ENCODE peak calls at places on chromosome 19, in nine cellular contexts. T is esophagus muscularis mucosa; H is WTC11; J is pancreas; O is fibroblast of the aortic adventitia; Q is activated CD8-positive, alpha-beta T cell treated with anti-CD3 and anti-CD28 coated beads for 36 hours; C is endothelial cell; F is OCI-LY7; E is sigmoid colon. P is an unnamed sample.
A peak's percentile ranks its signal among the peaks of the same experiment; 100 is the strongest.

GRCh38 chr19:2494084-2494446 is 18.1 kb downstream of the GADD45B start:
- DNase-seq in E (no peak), Q (no peak), O (peak; percentile 61), H (no peak), F (no peak), T (no peak), J (peak; percentile 41), C (no peak), P (no peak)

GRCh38 chr19:18293642-18294466 is 12.4 kb upstream of the JUND start:
- DNase-seq in Q (no peak), H (no peak), E (no peak), F (no peak), C (no peak), T (no peak), J (no peak), O (no peak), P (no peak)

GRCh38 chr19:4803736-4804695 is 12.5 kb downstream of the FEM1A start:
- DNase-seq in O (peak; percentile 33), Q (peak; percentile 83), C (peak; percentile 87), H (peak; percentile 93), J (peak; percentile 62), F (peak; percentile 85), E (no peak), T (no peak), P (no peak)

GRCh38 chr19:48489608-48490216 is 20.5 kb downstream of the CYTH2 start:
- DNase-seq in J (peak; percentile 87), C (peak; percentile 95), E (peak; percentile 85), T (no peak), O (peak; percentile 52), Q (peak; percentile 86), F (peak; percentile 81), H (peak; percentile 96), P (peak; percentile 55)

GRCh38 chr19:13621413-13621812 is 115.1 kb upstream of the CACNA1A start:
- DNase-seq in E (no peak), F (peak; percentile 14), T (no peak), O (peak; percentile 88), Q (peak; percentile 68), H (peak; percentile 54), J (no peak), C (no peak), P (peak; percentile 96)

GRCh38 chr19:45643927-45644771 is 5.0 kb upstream of the EML2 start:
- DNase-seq in J (no peak), C (no peak), H (no peak), E (no peak), O (no peak), F (no peak), Q (peak; percentile 21), T (no peak), P (no peak)

GRCh38 chr19:14366529-14366928 is 14.7 kb upstream of the ADGRE5 start:
- DNase-seq in H (peak; percentile 89), E (peak; percentile 69), J (peak; percentile 61), O (peak; percentile 69), C (peak; percentile 17), Q (peak; percentile 95), T (peak; percentile 95), F (peak; percentile 89), P (peak; percentile 88)

GRCh38 chr19:681029-681626 is 4.9 kb downstream of the FSTL3 start:
- DNase-seq in T (no peak), C (peak; percentile 91), Q (peak; percentile 44), F (peak; percentile 93), H (peak; percentile 96), J (peak; percentile 94), O (no peak), E (peak; percentile 88), P (no peak)

GRCh38 chr19:18452386-18452785 is 14.5 kb upstream of the ISYNA1 start:
- DNase-seq in E (no peak), J (peak; percentile 6), C (no peak), Q (no peak), T (no peak), O (no peak), F (no peak), H (no peak), P (no peak)

GRCh38 chr19:35446194-35446593 is 1.9 kb upstream of the FFAR2 start:
- DNase-seq in Q (peak; percentile 50), O (no peak), E (no peak), H (no peak), C (no peak), J (no peak), F (no peak), T (no peak), P (no peak)

GRCh38 chr19:16957151-16957662 is 68.4 kb downstream of the F2RL3 start:
- DNase-seq in C (no peak), O (peak; percentile 52), E (no peak), F (no peak), Q (no peak), T (no peak), H (no peak), J (no peak), P (peak; percentile 33)

GRCh38 chr19:35404879-35405622 is 34.2 kb downstream of the GPR42 start:
- DNase-seq in E (no peak), T (no peak), O (peak; percentile 89), J (no peak), F (no peak), C (no peak), H (no peak), Q (peak; percentile 81), P (peak; percentile 94)

GRCh38 chr19:368624-369020 is 24.0 kb upstream of the MIER2 start:
- DNase-seq in E (no peak), O (no peak), F (no peak), C (no peak), H (no peak), Q (no peak), T (no peak), J (no peak), P (no peak)

GRCh38 chr19:21084343-21084742 is 2.3 kb downstream of the ZNF714 start:
- DNase-seq in H (no peak), C (no peak), T (no peak), F (no peak), Q (peak; percentile 33), O (peak; percentile 5), E (no peak), J (no peak), P (peak; percentile 59)

GRCh38 chr19:1429750-1430149 is 8.4 kb upstream of the RPS15 start:
- DNase-seq in J (no peak), T (no peak), F (no peak), O (no peak), C (no peak), H (no peak), Q (no peak), E (no peak), P (no peak)

GRCh38 chr19:36213793-36214387 is 575 bp downstream of the ZNF565 start:
- DNase-seq in F (no peak), T (no peak), H (no peak), O (no peak), C (no peak), J (no peak), E (no peak), Q (no peak), P (no peak)

GRCh38 chr19:13097331-13098258 is 5.1 kb downstream of the LYL1 start:
- DNase-seq in E (peak; percentile 87), F (no peak), O (no peak), C (peak; percentile 47), Q (peak; percentile 58), H (no peak), T (no peak), J (no peak), P (no peak)

GRCh38 chr19:40025938-40026596 is 29.2 kb downstream of the ZNF546 start:
- DNase-seq in E (no peak), Q (no peak), T (no peak), C (no peak), O (no peak), H (no peak), J (no peak), F (no peak), P (no peak)

GRCh38 chr19:30076751-30077670 is 135.0 kb downstream of the URI1 start:
- DNase-seq in T (no peak), E (peak; percentile 63), H (no peak), O (no peak), F (no peak), C (no peak), Q (no peak), J (no peak), P (no peak)

GRCh38 chr19:55504252-55504603 is 16.0 kb downstream of the SSC5D start:
- DNase-seq in E (no peak), Q (no peak), T (no peak), H (no peak), F (no peak), O (no peak), C (no peak), J (no peak), P (no peak)
- TF ChIP-seq CTCF in E (no peak), Q (no peak), T (no peak), H (no peak), F (no peak), O (no peak), C (no peak), J (no peak), P (no peak)

GRCh38 chr19:9848060-9848459 is 12.9 kb downstream of the PIN1 start:
- DNase-seq in E (no peak), O (no peak), C (peak; percentile 52), J (no peak), H (peak; percentile 77), T (no peak), Q (peak; percentile 57), F (peak; percentile 10), P (no peak)
- TF ChIP-seq CTCF in E (no peak), O (peak; percentile 30), C (peak; percentile 60), J (no peak), H (peak; percentile 63), T (no peak), Q (peak; percentile 42), F (peak; percentile 69), P (peak; percentile 67)

DNA sequence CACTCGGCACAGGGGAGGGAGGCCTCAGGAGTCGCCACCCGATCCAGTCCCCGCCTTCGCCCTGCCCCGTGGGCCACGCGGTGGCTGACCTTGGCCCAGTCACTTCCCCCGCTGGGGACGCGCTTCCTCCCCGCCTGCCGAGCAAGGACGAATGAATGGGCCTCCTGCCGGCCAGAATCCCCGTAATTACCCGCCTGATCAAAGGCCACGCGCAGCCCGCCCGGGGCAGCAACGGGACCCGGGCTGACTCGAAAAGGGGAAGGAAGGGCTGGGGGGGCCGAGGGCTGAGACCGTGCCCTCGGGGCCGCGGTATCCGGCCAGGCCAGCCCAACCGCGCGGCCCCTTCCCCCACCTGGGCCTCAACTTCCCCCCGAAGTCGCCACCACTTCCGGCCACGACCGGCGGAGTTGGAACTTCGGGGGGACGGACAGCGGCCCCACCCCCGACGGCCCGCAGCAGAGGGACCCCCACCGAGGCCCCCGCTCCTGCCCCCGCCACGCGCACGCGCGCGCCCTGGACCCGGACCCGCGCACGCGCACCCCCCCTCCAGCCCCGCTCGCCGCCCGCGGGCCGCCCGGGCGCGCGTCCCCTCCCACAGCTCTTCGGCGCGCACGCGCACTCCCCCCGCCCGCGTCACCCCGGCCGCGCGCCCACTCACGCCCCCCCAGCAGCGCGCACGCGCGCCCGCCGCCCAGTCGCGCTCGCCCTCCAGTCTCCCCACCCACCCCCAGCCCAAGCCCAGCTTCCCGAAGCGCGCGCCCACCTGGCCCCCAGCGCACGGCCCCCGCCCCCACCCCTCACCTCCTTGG is 520 bp downstream of the ZNF787 start:
- DNase-seq in C (peak; percentile 77), J (peak; percentile 90), H (peak; percentile 52), F (peak; percentile 80), O (peak; percentile 55), Q (peak; percentile 80), T (no peak), E (peak; percentile 83), P (peak; percentile 32)
- TF ChIP-seq CTCF in C (peak; percentile 19), J (no peak), H (no peak), F (no peak), O (no peak), Q (no peak), T (no peak), E (no peak), P (peak; percentile 26)

DNA sequence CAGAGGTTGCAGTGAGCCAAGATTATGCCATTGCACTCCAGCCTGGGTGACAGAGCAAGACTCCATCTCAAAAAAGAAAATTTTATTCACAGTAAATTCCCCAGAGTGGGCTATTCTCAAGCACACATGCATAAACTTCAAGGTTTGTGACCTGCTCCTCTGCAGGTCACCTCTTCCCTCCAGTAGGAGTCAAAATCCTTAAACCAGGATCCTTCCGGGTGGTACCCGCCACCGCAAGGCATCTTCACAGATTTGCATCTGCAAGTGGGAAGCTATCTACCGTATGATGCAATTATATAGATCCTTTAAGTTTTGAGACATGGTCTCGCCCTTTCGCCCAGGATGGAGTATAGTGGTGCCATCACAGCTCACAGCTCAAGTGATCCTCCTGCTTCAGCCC is 3.0 kb upstream of the ECH1 start:
- DNase-seq in Q (no peak), O (no peak), J (no peak), H (no peak), C (no peak), E (no peak), F (no peak), T (no peak), P (no peak)
- TF ChIP-seq CTCF in Q (no peak), O (no peak), J (no peak), H (no peak), C (no peak), E (no peak), F (no peak), T (no peak), P (no peak)